ENCODE peak calls at places on chromosomes 12 and 14, in four cellular contexts. One of them, this sample, is unnamed.

GRCh38 chr12:115337693-115338543 is 653.9 kb upstream of the TBX3 start:
- DNase-seq in T-helper 1 cell: no peak
- DNase-seq in GM12865: peak
- DNase-seq in body of pancreas: peak
- DNase-seq in this sample: peak

GRCh38 chr12:51547606-51548005 is 43.4 kb upstream of the SCN8A start:
- DNase-seq in body of pancreas: no peak
- DNase-seq in GM12865: no peak
- DNase-seq in T-helper 1 cell: no peak
- DNase-seq in this sample: no peak

GRCh38 chr14:45785240-45785639 is 532.2 kb upstream of the MIS18BP1 start:
- DNase-seq in T-helper 1 cell: no peak
- DNase-seq in GM12865: no peak
- DNase-seq in body of pancreas: no peak
- DNase-seq in this sample: no peak

GRCh38 chr12:120708646-120709045 is 1.6 kb upstream of the UNC119B start:
- DNase-seq in body of pancreas: no peak
- DNase-seq in T-helper 1 cell: no peak
- DNase-seq in GM12865: no peak
- DNase-seq in this sample: no peak

GRCh38 chr12:19506497-19506896 is 67.2 kb downstream of the AEBP2 start:
- DNase-seq in body of pancreas: no peak
- DNase-seq in T-helper 1 cell: no peak
- DNase-seq in GM12865: no peak
- DNase-seq in this sample: no peak

GRCh38 chr14:30064454-30064853 is 136.8 kb upstream of the PRKD1 start:
- DNase-seq in GM12865: no peak
- DNase-seq in body of pancreas: no peak
- DNase-seq in T-helper 1 cell: no peak
- DNase-seq in this sample: no peak

GRCh38 chr12:75854681-75855309 is 176.8 kb downstream of the PHLDA1 start:
- DNase-seq in body of pancreas: no peak
- DNase-seq in GM12865: no peak
- DNase-seq in T-helper 1 cell: no peak
- DNase-seq in this sample: no peak

GRCh38 chr14:67151082-67151666 is 38.1 kb upstream of the GARIN2 start:
- DNase-seq in GM12865: no peak
- DNase-seq in body of pancreas: no peak
- DNase-seq in T-helper 1 cell: no peak
- DNase-seq in this sample: no peak

GRCh38 chr12:82687020-82687951 is 580 bp downstream of the TMTC2 start:
- DNase-seq in GM12865: peak
- DNase-seq in T-helper 1 cell: peak
- DNase-seq in body of pancreas: peak
- DNase-seq in this sample: peak

GRCh38 chr12:15752780-15753179 is 36.4 kb downstream of the EPS8 start:
- DNase-seq in T-helper 1 cell: no peak
- DNase-seq in GM12865: no peak
- DNase-seq in body of pancreas: no peak
- DNase-seq in this sample: no peak

GRCh38 chr12:32450768-32451167 is 51.4 kb downstream of the FGD4 start:
- DNase-seq in T-helper 1 cell: no peak
- DNase-seq in GM12865: no peak
- DNase-seq in body of pancreas: no peak
- DNase-seq in this sample: no peak

GRCh38 chr12:64103821-64104220 is 118.3 kb downstream of the KICS2 start:
- DNase-seq in GM12865: no peak
- DNase-seq in T-helper 1 cell: no peak
- DNase-seq in body of pancreas: no peak
- DNase-seq in this sample: no peak

GRCh38 chr12:16347391-16348298 is at the start of gene MGST1:
- DNase-seq in T-helper 1 cell: no peak
- DNase-seq in GM12865: peak
- DNase-seq in body of pancreas: peak
- DNase-seq in this sample: peak

GRCh38 chr12:104720346-104721064 is 237.6 kb downstream of the SLC41A2 start:
- DNase-seq in body of pancreas: peak
- DNase-seq in T-helper 1 cell: peak
- DNase-seq in GM12865: peak
- DNase-seq in this sample: no peak

GRCh38 chr14:94594441-94594840 is 13.2 kb downstream of the SERPINA5 start:
- DNase-seq in GM12865: no peak
- DNase-seq in body of pancreas: no peak
- DNase-seq in T-helper 1 cell: no peak
- DNase-seq in this sample: no peak

GRCh38 chr12:27984275-27984674 is 11.7 kb upstream of the PTHLH start:
- DNase-seq in body of pancreas: no peak
- DNase-seq in T-helper 1 cell: no peak
- DNase-seq in GM12865: no peak
- DNase-seq in this sample: no peak

GRCh38 chr12:129549656-129550055 is 354.2 kb downstream of the TMEM132D start:
- DNase-seq in T-helper 1 cell: no peak
- DNase-seq in body of pancreas: peak
- DNase-seq in GM12865: no peak
- DNase-seq in this sample: no peak